ENCODE peak calls at places on chromosomes 13 and 19, in four cellular contexts. One of them, this sample, is unnamed.
A peak's percentile ranks its signal among the peaks of the same experiment; 100 is the strongest.

GRCh38 chr13:79030513-79030912 is 371.6 kb upstream of the OBI1 start:
- DNase-seq in tibial nerve: no peak
- DNase-seq in transverse colon: no peak
- DNase-seq in esophagus muscularis mucosa: no peak
- DNase-seq in this sample: no peak

GRCh38 chr19:1125601-1126533 is 22.1 kb downstream of the GPX4 start:
- DNase-seq in transverse colon: no peak
- DNase-seq in esophagus muscularis mucosa: no peak
- DNase-seq in tibial nerve: no peak
- DNase-seq in this sample: no peak

GRCh38 chr13:29550589-29550988 is 44.9 kb downstream of the SLC7A1 start:
- DNase-seq in esophagus muscularis mucosa: no peak
- DNase-seq in transverse colon: no peak
- DNase-seq in tibial nerve: no peak
- DNase-seq in this sample: no peak

GRCh38 chr19:20664917-20665781 is 3.8 kb upstream of the ZNF626 start:
- DNase-seq in esophagus muscularis mucosa: no peak
- DNase-seq in transverse colon: no peak
- DNase-seq in tibial nerve: no peak
- DNase-seq in this sample: no peak

GRCh38 chr19:48644355-48644754 is 1.6 kb downstream of the CA11 start:
- DNase-seq in transverse colon: no peak
- DNase-seq in esophagus muscularis mucosa: no peak
- DNase-seq in tibial nerve: no peak
- DNase-seq in this sample: no peak

GRCh38 chr19:8397746-8398721 is 7.9 kb downstream of the RAB11B start:
- DNase-seq in tibial nerve: no peak
- DNase-seq in transverse colon: no peak
- DNase-seq in esophagus muscularis mucosa: no peak
- DNase-seq in this sample: no peak

GRCh38 chr19:16268676-16269319 is 55.8 kb upstream of the KLF2 start:
- DNase-seq in tibial nerve: no peak
- DNase-seq in esophagus muscularis mucosa: no peak
- DNase-seq in transverse colon: no peak
- DNase-seq in this sample: no peak

GRCh38 chr13:42041684-42042035 is 6.8 kb upstream of the DGKH start:
- DNase-seq in esophagus muscularis mucosa: no peak
- DNase-seq in tibial nerve: no peak
- DNase-seq in transverse colon: peak; percentile 62
- DNase-seq in this sample: no peak

GRCh38 chr13:76707360-76707759 is 178.8 kb downstream of the KCTD12 start:
- DNase-seq in transverse colon: no peak
- DNase-seq in tibial nerve: no peak
- DNase-seq in esophagus muscularis mucosa: no peak
- DNase-seq in this sample: no peak

GRCh38 chr19:19568802-19569756 is 31.0 kb downstream of the CILP2 start:
- DNase-seq in transverse colon: no peak
- DNase-seq in tibial nerve: no peak
- DNase-seq in esophagus muscularis mucosa: no peak
- DNase-seq in this sample: no peak

GRCh38 chr13:27679896-27680295 is 58.2 kb downstream of the POLR1D start:
- DNase-seq in transverse colon: no peak
- DNase-seq in esophagus muscularis mucosa: no peak
- DNase-seq in tibial nerve: no peak
- DNase-seq in this sample: no peak

GRCh38 chr13:99657848-99658265 is 156.6 kb downstream of the TM9SF2 start:
- DNase-seq in tibial nerve: no peak
- DNase-seq in transverse colon: no peak
- DNase-seq in esophagus muscularis mucosa: peak; percentile 91
- DNase-seq in this sample: no peak

GRCh38 chr13:41456768-41457588 is at the start of gene RGCC:
- DNase-seq in tibial nerve: peak; percentile 64
- DNase-seq in transverse colon: peak; percentile 82
- DNase-seq in esophagus muscularis mucosa: no peak
- DNase-seq in this sample: peak; percentile 87

GRCh38 chr13:49246850-49247721 is 639 bp upstream of the CDADC1 start:
- DNase-seq in tibial nerve: no peak
- DNase-seq in transverse colon: no peak
- DNase-seq in esophagus muscularis mucosa: no peak
- DNase-seq in this sample: no peak

GRCh38 chr19:39078436-39079200 is 5.5 kb upstream of the ACP7 start:
- DNase-seq in tibial nerve: no peak
- DNase-seq in transverse colon: no peak
- DNase-seq in esophagus muscularis mucosa: no peak
- DNase-seq in this sample: no peak

GRCh38 chr19:21483589-21484170 is 21.7 kb upstream of the ZNF429 start:
- DNase-seq in transverse colon: peak; percentile 51
- DNase-seq in esophagus muscularis mucosa: no peak
- DNase-seq in tibial nerve: peak; percentile 23
- DNase-seq in this sample: no peak

GRCh38 chr19:18233224-18233825 is 7.1 kb upstream of the PDE4C start:
- DNase-seq in esophagus muscularis mucosa: no peak
- DNase-seq in tibial nerve: no peak
- DNase-seq in transverse colon: peak; percentile 38
- DNase-seq in this sample: no peak

GRCh38 chr19:46736544-46737274 is 9.1 kb upstream of the FKRP start:
- DNase-seq in tibial nerve: no peak
- DNase-seq in esophagus muscularis mucosa: no peak
- DNase-seq in transverse colon: no peak
- DNase-seq in this sample: no peak

GRCh38 chr19:29636553-29637325 is 28.5 kb upstream of the PLEKHF1 start:
- DNase-seq in esophagus muscularis mucosa: no peak
- DNase-seq in transverse colon: no peak
- DNase-seq in tibial nerve: no peak
- DNase-seq in this sample: no peak

GRCh38 chr13:84985860-84986259 is 813.4 kb downstream of the SLITRK6 start:
- DNase-seq in transverse colon: no peak
- DNase-seq in tibial nerve: no peak
- DNase-seq in esophagus muscularis mucosa: no peak
- DNase-seq in this sample: no peak

GRCh38 chr13:106393776-106394175 is 141.7 kb downstream of the EFNB2 start:
- DNase-seq in transverse colon: no peak
- DNase-seq in esophagus muscularis mucosa: no peak
- DNase-seq in tibial nerve: no peak
- DNase-seq in this sample: no peak

GRCh38 chr19:45103625-45104319 is 10.8 kb downstream of the PPP1R37 start:
- DNase-seq in transverse colon: no peak
- DNase-seq in tibial nerve: no peak
- DNase-seq in esophagus muscularis mucosa: no peak
- DNase-seq in this sample: no peak

GRCh38 chr13:30158774-30159445 is 148.4 kb downstream of the KATNAL1 start:
- DNase-seq in tibial nerve: peak; percentile 32
- DNase-seq in transverse colon: no peak
- DNase-seq in esophagus muscularis mucosa: no peak
- DNase-seq in this sample: no peak

GRCh38 chr13:26971990-26972888 is 199.4 kb downstream of the USP12 start:
- DNase-seq in transverse colon: peak; percentile 80
- DNase-seq in tibial nerve: no peak
- DNase-seq in esophagus muscularis mucosa: no peak
- DNase-seq in this sample: no peak

GRCh38 chr13:40618581-40619478 is 47.6 kb downstream of the FOXO1 start:
- DNase-seq in esophagus muscularis mucosa: peak; percentile 62
- DNase-seq in tibial nerve: no peak
- DNase-seq in transverse colon: no peak
- DNase-seq in this sample: no peak

GRCh38 chr19:48815870-48816501 is 5.2 kb upstream of the BCAT2 start:
- DNase-seq in tibial nerve: no peak
- DNase-seq in transverse colon: no peak
- DNase-seq in esophagus muscularis mucosa: no peak
- DNase-seq in this sample: no peak

GRCh38 chr13:25738342-25738771 is 313.5 kb downstream of the SHISA2 start:
- DNase-seq in esophagus muscularis mucosa: peak; percentile 78
- DNase-seq in tibial nerve: no peak
- DNase-seq in transverse colon: no peak
- DNase-seq in this sample: no peak

GRCh38 chr19:407501-408440 is 1.2 kb downstream of the C2CD4C start:
- DNase-seq in esophagus muscularis mucosa: no peak
- DNase-seq in transverse colon: no peak
- DNase-seq in tibial nerve: no peak
- DNase-seq in this sample: peak; percentile 65

GRCh38 chr13:95677564-95678386 is 836 bp downstream of the DNAJC3 start:
- DNase-seq in esophagus muscularis mucosa: no peak
- DNase-seq in tibial nerve: no peak
- DNase-seq in transverse colon: peak; percentile 63
- DNase-seq in this sample: peak; percentile 90

GRCh38 chr19:3670258-3670795 is 29.9 kb downstream of the PIP5K1C start:
- DNase-seq in esophagus muscularis mucosa: peak; percentile 98
- DNase-seq in transverse colon: peak; percentile 68
- DNase-seq in tibial nerve: peak; percentile 81
- DNase-seq in this sample: peak; percentile 89

GRCh38 chr13:79571147-79571546 is 90.2 kb downstream of the NDFIP2 start:
- DNase-seq in esophagus muscularis mucosa: no peak
- DNase-seq in transverse colon: no peak
- DNase-seq in tibial nerve: no peak
- DNase-seq in this sample: no peak

GRCh38 chr19:13995017-13995728 is 10.9 kb downstream of the RFX1 start:
- DNase-seq in esophagus muscularis mucosa: no peak
- DNase-seq in tibial nerve: no peak
- DNase-seq in transverse colon: no peak
- DNase-seq in this sample: no peak

GRCh38 chr13:87084192-87084591 is 587.0 kb upstream of the SLITRK5 start:
- DNase-seq in transverse colon: no peak
- DNase-seq in esophagus muscularis mucosa: no peak
- DNase-seq in tibial nerve: no peak
- DNase-seq in this sample: no peak

GRCh38 chr13:51221674-51222509 is at the start of gene FAM124A:
- DNase-seq in esophagus muscularis mucosa: no peak
- DNase-seq in tibial nerve: no peak
- DNase-seq in transverse colon: peak; percentile 53
- DNase-seq in this sample: no peak

GRCh38 chr19:38878575-38879399 is 712 bp upstream of the RINL start:
- DNase-seq in transverse colon: no peak
- DNase-seq in esophagus muscularis mucosa: no peak
- DNase-seq in tibial nerve: no peak
- DNase-seq in this sample: no peak

GRCh38 chr19:18306903-18307681 is 15.8 kb downstream of the LSM4 start:
- DNase-seq in esophagus muscularis mucosa: no peak
- DNase-seq in tibial nerve: no peak
- DNase-seq in transverse colon: no peak
- DNase-seq in this sample: no peak

GRCh38 chr19:28609944-28610343 is 603.0 kb downstream of the UQCRFS1 start:
- DNase-seq in esophagus muscularis mucosa: peak; percentile 89
- DNase-seq in tibial nerve: no peak
- DNase-seq in transverse colon: no peak
- DNase-seq in this sample: no peak

GRCh38 chr19:28607066-28607583 is 605.8 kb downstream of the UQCRFS1 start:
- DNase-seq in tibial nerve: no peak
- DNase-seq in esophagus muscularis mucosa: peak; percentile 62
- DNase-seq in transverse colon: no peak
- DNase-seq in this sample: no peak

GRCh38 chr19:28610731-28611130 is 602.2 kb downstream of the UQCRFS1 start:
- DNase-seq in tibial nerve: no peak
- DNase-seq in esophagus muscularis mucosa: peak; percentile 81
- DNase-seq in transverse colon: no peak
- DNase-seq in this sample: no peak

GRCh38 chr19:28608292-28608691 is 604.7 kb downstream of the UQCRFS1 start:
- DNase-seq in transverse colon: no peak
- DNase-seq in tibial nerve: no peak
- DNase-seq in esophagus muscularis mucosa: no peak
- DNase-seq in this sample: no peak

DNA sequence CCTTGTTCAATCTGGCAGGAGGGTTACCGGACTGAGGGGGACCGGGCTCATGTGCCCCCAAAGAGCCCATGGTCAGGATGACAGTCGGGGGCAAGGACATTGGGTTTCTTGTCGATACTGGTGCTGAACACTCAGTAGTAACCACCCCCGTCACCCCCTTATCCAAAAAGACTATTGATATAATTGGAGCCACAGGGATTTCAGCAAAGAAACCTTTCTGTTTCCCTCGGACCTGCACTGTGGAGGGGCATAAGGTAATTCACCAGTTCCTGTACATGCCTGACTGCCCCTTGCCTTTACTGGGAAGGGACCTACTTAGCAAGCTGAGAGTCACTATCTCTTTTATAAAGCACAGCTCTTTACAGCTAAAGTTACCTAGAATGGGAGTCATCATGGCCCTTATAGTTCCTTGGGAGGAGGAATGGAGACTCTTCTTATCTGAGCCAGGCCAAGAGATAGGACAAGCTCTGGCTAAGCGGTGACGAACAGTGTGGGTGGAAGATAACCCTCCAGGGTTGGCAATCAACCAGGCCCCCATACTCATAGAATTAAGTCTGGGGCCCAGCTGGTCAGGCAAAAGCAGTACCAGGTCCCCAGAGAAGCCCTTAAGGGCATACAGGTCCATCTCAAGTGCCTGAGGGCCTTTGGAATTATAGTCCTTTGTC is 603.7 kb downstream of the UQCRFS1 start:
- DNase-seq in tibial nerve: no peak
- DNase-seq in transverse colon: no peak
- DNase-seq in esophagus muscularis mucosa: peak; percentile 62
- DNase-seq in this sample: no peak
- TF ChIP-seq EP300 in tibial nerve: no peak
- TF ChIP-seq EP300 in transverse colon: no peak
- TF ChIP-seq EP300 in esophagus muscularis mucosa: no peak
- TF ChIP-seq EP300 in this sample: no peak

DNA sequence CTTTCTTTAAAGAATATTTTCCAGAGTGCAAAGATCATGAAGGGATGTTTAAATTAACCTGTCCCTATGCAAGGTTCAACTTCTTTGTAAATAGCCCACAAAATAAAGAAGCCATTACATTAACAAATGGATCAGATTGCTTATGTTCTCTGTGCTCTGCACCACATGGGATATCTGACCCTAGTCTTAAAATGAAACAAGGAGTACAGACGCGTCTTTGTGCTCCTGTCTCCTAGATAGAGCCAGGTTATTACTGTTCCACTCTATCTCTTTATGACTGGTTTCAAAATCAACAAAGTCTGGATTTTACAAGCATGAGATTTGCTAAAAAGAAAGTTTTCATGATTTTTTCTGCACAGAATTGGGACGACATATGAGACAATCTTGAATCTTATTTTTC is 339.4 kb downstream of the KLF12 start:
- DNase-seq in tibial nerve: no peak
- DNase-seq in transverse colon: no peak
- DNase-seq in esophagus muscularis mucosa: no peak
- DNase-seq in this sample: no peak
- H3K27ac ChIP-seq in tibial nerve: no peak overlapping the region
- H3K27ac ChIP-seq in transverse colon: no peak overlapping the region
- H3K27ac ChIP-seq in esophagus muscularis mucosa: no peak overlapping the region
- H3K27ac ChIP-seq in this sample: no peak overlapping the region

GRCh38 chr13:90551253-90551652 is 796.2 kb upstream of the MIR17HG start:
- DNase-seq in transverse colon: no peak
- DNase-seq in tibial nerve: no peak
- DNase-seq in esophagus muscularis mucosa: no peak
- DNase-seq in this sample: no peak
- TF ChIP-seq EP300 in transverse colon: no peak
- TF ChIP-seq EP300 in tibial nerve: no peak
- TF ChIP-seq EP300 in esophagus muscularis mucosa: no peak
- TF ChIP-seq EP300 in this sample: no peak

GRCh38 chr19:4984106-4984380 is 15.1 kb downstream of the KDM4B start:
- DNase-seq in transverse colon: no peak
- DNase-seq in tibial nerve: no peak
- DNase-seq in esophagus muscularis mucosa: no peak
- DNase-seq in this sample: no peak
- H3K27ac ChIP-seq in transverse colon: no peak overlapping the region
- H3K27ac ChIP-seq in tibial nerve: no peak overlapping the region
- H3K27ac ChIP-seq in esophagus muscularis mucosa: no peak overlapping the region
- H3K27ac ChIP-seq in this sample: no peak overlapping the region

This sample was measured in suprapubic skin.